ENCODE peak calls at places on chromosomes 2 and 18, in six cellular contexts. R is mucosa of descending colon, V is psoas muscle, E is nephron progenitor cell, U is OCI-LY7, Y is osteoblast. B is an unnamed sample.
A peak's percentile ranks its signal among the peaks of the same experiment; 100 is the strongest.

GRCh38 chr2:9250091-9250490 is 43.5 kb downstream of the ASAP2 start:
- DNase-seq in R (no peak), V (no peak), E (no peak), U (no peak), Y (no peak), B (no peak)

GRCh38 chr2:106965611-106966010 is 79.6 kb upstream of the ST6GAL2 start:
- DNase-seq in R (no peak), V (no peak), E (no peak), U (no peak), Y (no peak), B (no peak)

GRCh38 chr2:69770193-69770702 is 28.3 kb downstream of the ANXA4 start:
- DNase-seq in R (no peak), V (peak; percentile 33), E (no peak), U (no peak), Y (peak; percentile 74), B (no peak)

GRCh38 chr18:62183578-62184195 is 3.2 kb downstream of the PIGN start:
- DNase-seq in R (no peak), V (no peak), E (peak; percentile 30), U (peak; percentile 51), Y (no peak), B (no peak)

GRCh38 chr2:222518570-222519381 is 94.4 kb downstream of the SGPP2 start:
- DNase-seq in R (no peak), V (no peak), E (no peak), U (no peak), Y (peak; percentile 73), B (no peak)

GRCh38 chr18:46756559-46757201 is at the start of gene ST8SIA5:
- DNase-seq in R (no peak), V (peak; percentile 38), E (peak; percentile 66), U (no peak), Y (no peak), B (no peak)

GRCh38 chr2:134295441-134295840 is 41.6 kb downstream of the MGAT5 start:
- DNase-seq in R (no peak), V (no peak), E (no peak), U (no peak), Y (no peak), B (no peak)

GRCh38 chr18:49658871-49659378 is 97.1 kb downstream of the LIPG start:
- DNase-seq in R (no peak), V (no peak), E (no peak), U (no peak), Y (no peak), B (no peak)

GRCh38 chr2:150698016-150698661 is 210.7 kb upstream of the RND3 start:
- DNase-seq in R (no peak), V (no peak), E (no peak), U (no peak), Y (peak; percentile 39), B (no peak)

GRCh38 chr2:64924178-64924934 is 64.8 kb upstream of the SLC1A4 start:
- DNase-seq in R (no peak), V (no peak), E (no peak), U (no peak), Y (peak; percentile 19), B (no peak)

GRCh38 chr2:21118302-21118920 is 5.4 kb upstream of the TDRD15 start:
- DNase-seq in R (no peak), V (no peak), E (peak; percentile 21), U (peak; percentile 57), Y (no peak), B (no peak)
- TF ChIP-seq CTCF in R (no peak), V (peak; percentile 59), E (peak; percentile 51), U (peak; percentile 85), Y (peak; percentile 37), B (no peak)

GRCh38 chr2:187451510-187451909 is 3.5 kb upstream of the CALCRL start:
- DNase-seq in R (no peak), V (no peak), E (no peak), U (no peak), Y (no peak), B (no peak)

DNA sequence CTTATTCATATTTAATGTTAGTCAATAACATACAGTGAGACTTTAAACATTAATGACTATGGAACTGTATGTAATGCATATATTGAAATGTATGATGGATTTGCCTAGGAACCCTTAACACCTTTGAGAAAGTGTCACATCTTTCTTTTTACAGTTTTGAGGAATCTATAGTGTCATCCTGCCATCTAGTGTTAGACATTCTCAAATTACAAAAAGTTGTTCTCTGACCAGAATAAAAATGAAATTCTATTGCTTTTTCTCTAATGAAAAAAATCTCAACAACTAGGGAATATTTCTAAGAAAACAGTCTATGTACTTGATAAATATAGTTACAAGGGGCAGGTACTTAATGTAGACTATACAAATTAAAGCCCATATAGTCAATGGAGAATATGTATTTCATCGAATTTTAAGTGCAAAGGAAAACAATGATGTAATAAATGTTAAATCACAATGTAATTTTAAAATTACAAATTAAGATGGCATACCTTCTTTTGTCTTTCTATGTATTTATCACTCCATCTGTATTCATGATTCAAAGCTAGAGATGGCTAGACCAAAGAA is 5.1 kb upstream of the CALCRL start:
- DNase-seq in R (no peak), V (no peak), E (no peak), U (no peak), Y (no peak), B (no peak)
- TF ChIP-seq CTCF in R (no peak), V (peak; percentile 58), E (no peak), U (peak; percentile 69), Y (peak; percentile 55), B (peak; percentile 37)

DNA sequence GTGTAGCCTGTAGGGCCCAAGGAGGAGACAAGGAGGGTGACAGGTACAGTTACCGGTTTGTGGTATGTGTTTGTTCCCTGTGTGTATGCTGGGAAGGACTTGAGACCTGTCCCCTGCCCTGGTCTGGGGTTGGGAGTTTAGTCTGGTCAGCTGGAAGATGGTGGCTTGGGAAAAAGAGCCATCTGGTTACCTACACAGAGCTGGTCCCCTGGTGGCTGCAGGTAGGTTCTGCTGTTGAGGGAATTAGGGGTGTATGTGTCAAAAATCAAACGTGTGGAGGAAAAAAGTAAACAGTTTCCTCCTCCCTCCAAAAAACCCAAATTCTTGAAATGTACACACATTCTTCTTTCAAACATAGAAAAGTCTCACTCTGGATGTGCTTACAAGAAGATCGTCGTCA is 24.3 kb downstream of the PTMA start:
- DNase-seq in R (no peak), V (no peak), E (no peak), U (no peak), Y (peak; percentile 52), B (no peak)
- TF ChIP-seq CTCF in R (no peak), V (no peak), E (no peak), U (peak; percentile 28), Y (no peak), B (peak; percentile 14)

GRCh38 chr2:100244881-100245605 is 77.3 kb downstream of the LONRF2 start:
- DNase-seq in R (no peak), V (no peak), E (no peak), U (no peak), Y (no peak), B (no peak)
- TF ChIP-seq CTCF in R (no peak), V (no peak), E (no peak), U (no peak), Y (no peak), B (no peak)

GRCh38 chr2:156156580-156156979 is 175.9 kb downstream of the NR4A2 start:
- DNase-seq in R (peak; percentile 33), V (no peak), E (no peak), U (no peak), Y (no peak), B (no peak)
- TF ChIP-seq CTCF in R (peak; percentile 22), V (no peak), E (no peak), U (no peak), Y (no peak), B (no peak)

GRCh38 chr2:81266106-81266505 is 961.6 kb upstream of the LRRTM1 start:
- DNase-seq in R (no peak), V (no peak), E (peak; percentile 26), U (peak; percentile 17), Y (no peak), B (no peak)
- TF ChIP-seq CTCF in R (no peak), V (no peak), E (peak; percentile 62), U (peak; percentile 79), Y (no peak), B (no peak)

GRCh38 chr2:119862127-119862889 is 102.6 kb downstream of the PTPN4 start:
- DNase-seq in R (no peak), V (no peak), E (no peak), U (no peak), Y (no peak), B (no peak)
- TF ChIP-seq CTCF in R (no peak), V (no peak), E (no peak), U (no peak), Y (no peak), B (no peak)

GRCh38 chr2:1910562-1911256 is 166.4 kb upstream of the PXDN start:
- DNase-seq in R (no peak), V (no peak), E (no peak), U (peak; percentile 1), Y (no peak), B (no peak)
- TF ChIP-seq CTCF in R (no peak), V (no peak), E (no peak), U (peak; percentile 40), Y (peak; percentile 23), B (no peak)

B was measured in mesothelial cell of epicardium.